ENCODE peak calls at places on chromosomes 6 and 20, in six cellular contexts. G is A549; I is left colon; Z is activated naive CD8-positive, alpha-beta T cell treated with anti-CD3 and anti-CD28 coated beads, Interleukin-2, amount 50 U/mL, for 16 hours; J is T-helper 1 cell; S is B cell. Q is an unnamed sample.

GRCh38 chr20:61737346-61737745 is 328.3 kb downstream of the TAF4 start:
- DNase-seq in G (no peak), I (no peak), Z (no peak), J (no peak), S (no peak), Q (no peak)

GRCh38 chr20:10022615-10023014 is 12.2 kb upstream of the ANKEF1 start:
- DNase-seq in G (no peak), I (no peak), Z (no peak), J (no peak), S (no peak), Q (no peak)

GRCh38 chr6:12751694-12752304 is 35.2 kb downstream of the PHACTR1 start:
- DNase-seq in G (peak; percentile 14), I (no peak), Z (no peak), J (no peak), S (peak; percentile 14), Q (peak; percentile 19)

GRCh38 chr6:79946773-79947190 is 571 bp downstream of the ELOVL4 start:
- DNase-seq in G (peak; percentile 1), I (no peak), Z (no peak), J (no peak), S (peak; percentile 17), Q (peak; percentile 9)

GRCh38 chr20:36768768-36769430 is 4.7 kb downstream of the DSN1 start:
- DNase-seq in G (no peak), I (no peak), Z (no peak), J (no peak), S (no peak), Q (no peak)

GRCh38 chr6:134614606-134615485 is 296.9 kb upstream of the SGK1 start:
- DNase-seq in G (no peak), I (no peak), Z (no peak), J (no peak), S (no peak), Q (no peak)

GRCh38 chr6:106972500-106972899 is 2.0 kb downstream of the CD24 start:
- DNase-seq in G (peak; percentile 4), I (no peak), Z (no peak), J (no peak), S (no peak), Q (no peak)

GRCh38 chr6:144214029-144214428 is 63.7 kb downstream of the STX11 start:
- DNase-seq in G (no peak), I (no peak), Z (no peak), J (no peak), S (no peak), Q (no peak)

GRCh38 chr6:39424831-39425230 is 102.3 kb upstream of the KCNK16 start:
- DNase-seq in G (no peak), I (no peak), Z (no peak), J (no peak), S (no peak), Q (no peak)

Q was measured in prostate gland.